ENCODE peak calls at places on chromosomes 2 and 18, in eight cellular contexts. N is GM23338; L is CD8-positive, alpha-beta T cell; M is mesendoderm; A is heart left ventricle; K is tibial artery; B is NT2/D1; D is GM23248. R is an unnamed sample.

GRCh38 chr18:63140038-63140450 is 179.5 kb downstream of the BCL2 start:
- DNase-seq in N (no peak), L (no peak), M (no peak), A (no peak), K (no peak), B (no peak), D (no peak), R (no peak)

GRCh38 chr2:183630964-183631363 is 506.7 kb downstream of the NUP35 start:
- DNase-seq in N (no peak), L (no peak), M (no peak), A (no peak), K (no peak), B (no peak), D (no peak), R (no peak)

GRCh38 chr2:144256996-144257707 is 262.8 kb downstream of the ZEB2 start:
- DNase-seq in N (no peak), L (no peak), M (no peak), A (no peak), K (no peak), B (no peak), D (peak; percentile 48), R (no peak)

GRCh38 chr2:106614511-106615291 is 127.5 kb downstream of the CD8B2 start:
- DNase-seq in N (no peak), L (no peak), M (no peak), A (no peak), K (no peak), B (no peak), D (no peak), R (no peak)

GRCh38 chr2:222319576-222320440 is 21.0 kb upstream of the PAX3 start:
- DNase-seq in N (peak; percentile 69), L (no peak), M (no peak), A (no peak), K (no peak), B (no peak), D (peak; percentile 35), R (no peak)

GRCh38 chr2:134988994-134989605 is 58.1 kb downstream of the MAP3K19 start:
- DNase-seq in N (peak; percentile 63), L (no peak), M (peak; percentile 27), A (no peak), K (no peak), B (no peak), D (peak; percentile 53), R (no peak)

GRCh38 chr2:33494877-33495641 is 18.6 kb downstream of the RASGRP3 start:
- DNase-seq in N (no peak), L (no peak), M (no peak), A (no peak), K (no peak), B (no peak), D (no peak), R (no peak)

GRCh38 chr2:178530625-178531142 is 50.4 kb downstream of the PLEKHA3 start:
- DNase-seq in N (no peak), L (no peak), M (no peak), A (no peak), K (no peak), B (no peak), D (peak; percentile 21), R (no peak)

GRCh38 chr2:106115250-106115649 is 78.9 kb downstream of the UXS1 start:
- DNase-seq in N (no peak), L (no peak), M (peak; percentile 24), A (no peak), K (no peak), B (no peak), D (peak; percentile 60), R (no peak)

GRCh38 chr18:74225193-74225840 is 66.4 kb downstream of the CYB5A start:
- DNase-seq in N (no peak), L (no peak), M (peak; percentile 27), A (no peak), K (no peak), B (no peak), D (no peak), R (no peak)

GRCh38 chr18:44895176-44895798 is 214.6 kb downstream of the SETBP1 start:
- DNase-seq in N (no peak), L (no peak), M (peak; percentile 69), A (peak; percentile 43), K (peak; percentile 46), B (no peak), D (peak; percentile 52), R (no peak)

GRCh38 chr2:42879116-42879705 is 86.8 kb upstream of the HAAO start:
- DNase-seq in N (no peak), L (no peak), M (no peak), A (no peak), K (no peak), B (no peak), D (no peak), R (no peak)
- H3K4me1 ChIP-seq in N (no peaks in the 10 kb centered on the region), L (peaks cover 13% of the 10 kb centered on the region), M (no peaks in the 10 kb centered on the region), A (peaks cover 72% of the 10 kb centered on the region), K (peaks cover 42% of the 10 kb centered on the region), B (peaks cover 2% of the 10 kb centered on the region), D (peaks cover 19% of the 10 kb centered on the region), R (peaks cover 3% of the 10 kb centered on the region)

DNA sequence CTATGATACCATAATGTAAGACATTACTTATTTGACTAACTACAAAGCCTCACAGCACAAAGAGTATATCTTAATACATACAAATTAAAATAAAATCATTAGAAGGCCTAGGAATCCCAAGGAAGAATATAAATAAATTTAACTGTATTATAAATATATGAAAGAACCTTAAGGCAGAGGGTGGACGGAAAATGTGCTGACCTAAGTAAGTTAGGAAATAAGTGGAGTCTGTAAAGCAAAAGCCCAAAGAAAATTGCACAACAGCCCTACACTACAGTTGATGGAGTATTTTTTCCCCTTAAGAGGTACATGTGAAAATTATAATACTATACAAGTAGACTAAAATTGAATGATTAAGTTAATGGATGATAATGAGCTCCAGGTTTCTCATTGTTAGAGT is 710.1 kb downstream of the NR4A2 start:
- DNase-seq in N (no peak), L (no peak), M (no peak), A (no peak), K (no peak), B (no peak), D (no peak), R (no peak)
- H3K4me1 ChIP-seq in N (no peaks in the 10 kb centered on the region), L (no peaks in the 10 kb centered on the region), M (no peaks in the 10 kb centered on the region), A (no peaks in the 10 kb centered on the region), K (no peaks in the 10 kb centered on the region), B (no peaks in the 10 kb centered on the region), D (no peaks in the 10 kb centered on the region), R (no peaks in the 10 kb centered on the region)

GRCh38 chr2:205699554-205700289 is 17.4 kb downstream of the NRP2 start:
- DNase-seq in N (no peak), L (no peak), M (peak; percentile 86), A (no peak), K (no peak), B (no peak), D (no peak), R (no peak)

GRCh38 chr2:205701509-205701908 is 19.2 kb downstream of the NRP2 start:
- DNase-seq in N (no peak), L (no peak), M (no peak), A (no peak), K (no peak), B (no peak), D (peak; percentile 69), R (no peak)

GRCh38 chr2:205700331-205701132 is 18.2 kb downstream of the NRP2 start:
- DNase-seq in N (no peak), L (no peak), M (peak; percentile 88), A (no peak), K (no peak), B (no peak), D (peak; percentile 92), R (no peak)

GRCh38 chr2:205696541-205697441 is 14.5 kb downstream of the NRP2 start:
- DNase-seq in N (peak; percentile 60), L (no peak), M (peak; percentile 92), A (no peak), K (no peak), B (no peak), D (no peak), R (no peak)

DNA sequence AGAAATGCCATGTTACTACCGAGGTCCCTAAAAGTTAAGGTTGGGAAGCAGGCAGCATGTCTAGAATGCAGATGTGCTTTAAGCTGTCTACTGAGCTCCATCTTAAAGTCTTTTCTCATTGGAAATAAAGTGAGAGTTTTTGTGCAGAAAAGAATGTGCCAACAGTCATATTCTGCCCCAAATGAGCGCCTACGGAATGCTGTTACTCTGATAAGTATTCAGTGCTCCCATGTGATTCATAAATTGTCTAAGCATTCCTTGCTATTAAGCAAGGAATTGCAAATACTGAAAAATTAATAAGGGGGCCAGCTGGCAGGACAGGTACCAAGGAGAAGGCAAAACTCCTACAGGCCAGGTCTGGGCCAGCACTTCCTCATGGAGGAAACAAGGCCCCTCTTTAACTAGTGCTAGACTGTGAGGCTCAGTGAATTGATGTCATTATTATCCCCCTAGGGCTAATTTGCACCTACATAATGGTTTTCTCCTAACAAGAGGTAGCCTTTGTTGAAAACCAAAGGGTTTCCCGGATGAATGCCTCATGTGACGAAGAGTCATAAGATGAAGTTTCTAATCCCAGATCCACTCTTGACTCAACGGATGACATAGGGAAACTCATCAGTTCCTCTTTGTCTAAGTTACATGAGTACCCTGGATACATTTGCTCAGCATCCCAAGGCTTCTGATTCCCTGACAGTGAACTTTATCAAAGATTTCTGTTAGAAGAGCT is 16.4 kb downstream of the NRP2 start:
- DNase-seq in N (no peak), L (no peak), M (peak; percentile 87), A (no peak), K (no peak), B (no peak), D (peak; percentile 59), R (no peak)
- H3K4me1 ChIP-seq in N (peaks cover 47% of the 10 kb centered on the region), L (no peaks in the 10 kb centered on the region), M (peaks cover 49% of the 10 kb centered on the region), A (peaks cover 44% of the 10 kb centered on the region), K (peaks cover 60% of the 10 kb centered on the region), B (peaks cover 33% of the 10 kb centered on the region), D (peaks cover 58% of the 10 kb centered on the region), R (no peaks in the 10 kb centered on the region)

GRCh38 chr2:47506024-47506423 is 103.1 kb downstream of the MSH2 start:
- DNase-seq in N (no peak), L (no peak), M (no peak), A (no peak), K (no peak), B (no peak), D (no peak), R (no peak)
- H3K4me1 ChIP-seq in N (no peaks in the 10 kb centered on the region), L (no peaks in the 10 kb centered on the region), M (peaks cover 7% of the 10 kb centered on the region), A (no peaks in the 10 kb centered on the region), K (no peaks in the 10 kb centered on the region), B (peaks cover 5% of the 10 kb centered on the region), D (peaks cover 12% of the 10 kb centered on the region), R (no peaks in the 10 kb centered on the region)